ENCODE peak calls at places on chromosome 16, in six cellular contexts. Y, M, V, F, S and U are unnamed samples.

GRCh38 chr16:637081-638018 is 1.2 kb upstream of the METTL26 start:
- DNase-seq in Y (no peak), M (peak; percentile 90), V (no peak), F (no peak), S (peak; percentile 81), U (peak; percentile 37)

GRCh38 chr16:65336169-65336568 is 214.3 kb upstream of the CDH11 start:
- DNase-seq in Y (no peak), M (no peak), V (no peak), F (peak; percentile 48), S (peak; percentile 77), U (no peak)

GRCh38 chr16:17420821-17421220 is 49.9 kb downstream of the XYLT1 start:
- DNase-seq in Y (no peak), M (no peak), V (no peak), F (no peak), S (peak; percentile 39), U (no peak)

GRCh38 chr16:71273384-71273783 is 15.8 kb downstream of the CMTR2 start:
- DNase-seq in Y (no peak), M (no peak), V (no peak), F (no peak), S (no peak), U (no peak)

GRCh38 chr16:15954814-15955151 is 5.4 kb downstream of the ABCC1 start:
- DNase-seq in Y (no peak), M (no peak), V (no peak), F (peak; percentile 18), S (peak; percentile 75), U (no peak)

GRCh38 chr16:78576941-78577340 is 477.5 kb downstream of the WWOX start:
- DNase-seq in Y (no peak), M (no peak), V (no peak), F (no peak), S (no peak), U (no peak)

GRCh38 chr16:73012341-73012740 is 35.6 kb downstream of the ZFHX3 start:
- DNase-seq in Y (no peak), M (no peak), V (no peak), F (no peak), S (no peak), U (no peak)

GRCh38 chr16:77674888-77675287 is 47.4 kb upstream of the NUDT7 start:
- DNase-seq in Y (no peak), M (no peak), V (no peak), F (peak; percentile 84), S (peak; percentile 80), U (peak; percentile 58)

GRCh38 chr16:27676807-27677206 is 126.9 kb downstream of the KATNIP start:
- DNase-seq in Y (no peak), M (no peak), V (no peak), F (no peak), S (peak; percentile 80), U (peak; percentile 56)

GRCh38 chr16:1306344-1306743 is 3.1 kb upstream of the UBE2I start:
- DNase-seq in Y (no peak), M (no peak), V (no peak), F (no peak), S (no peak), U (no peak)

GRCh38 chr16:75244844-75245758 is 6.3 kb downstream of the BCAR1 start:
- DNase-seq in Y (peak; percentile 70), M (peak; percentile 95), V (peak; percentile 75), F (peak; percentile 77), S (peak; percentile 98), U (peak; percentile 99)

GRCh38 chr16:53893731-53894435 is 189.9 kb downstream of the FTO start:
- DNase-seq in Y (no peak), M (no peak), V (no peak), F (no peak), S (peak; percentile 91), U (peak; percentile 76)

GRCh38 chr16:54345231-54345630 is 58.6 kb upstream of the IRX3 start:
- DNase-seq in Y (no peak), M (no peak), V (no peak), F (no peak), S (no peak), U (no peak)

GRCh38 chr16:48003226-48003907 is 152.4 kb downstream of the ABCC12 start:
- DNase-seq in Y (no peak), M (peak; percentile 39), V (peak; percentile 45), F (no peak), S (no peak), U (no peak)

GRCh38 chr16:51388516-51388951 is 237.5 kb upstream of the SALL1 start:
- DNase-seq in Y (no peak), M (no peak), V (no peak), F (no peak), S (no peak), U (no peak)

GRCh38 chr16:28915181-28915580 is 9.9 kb downstream of the RABEP2 start:
- DNase-seq in Y (no peak), M (no peak), V (no peak), F (peak; percentile 98), S (peak; percentile 76), U (peak; percentile 37)

GRCh38 chr16:19375561-19376158 is 42.0 kb upstream of the TMC5 start:
- DNase-seq in Y (peak; percentile 2), M (peak; percentile 30), V (peak; percentile 56), F (peak; percentile 71), S (peak; percentile 56), U (peak; percentile 64)

GRCh38 chr16:85228463-85228862 is 116.2 kb upstream of the CIBAR2 start:
- DNase-seq in Y (no peak), M (no peak), V (no peak), F (no peak), S (no peak), U (no peak)

GRCh38 chr16:1283296-1283695 is 26.1 kb upstream of the UBE2I start:
- DNase-seq in Y (no peak), M (no peak), V (no peak), F (no peak), S (no peak), U (no peak)

GRCh38 chr16:72172105-72173034 is at the start of gene PMFBP1:
- DNase-seq in Y (no peak), M (no peak), V (no peak), F (peak; percentile 90), S (peak; percentile 59), U (peak; percentile 94)

GRCh38 chr16:8689686-8690085 is 15.3 kb downstream of the ABAT start:
- DNase-seq in Y (no peak), M (no peak), V (no peak), F (no peak), S (no peak), U (no peak)
- H4K91ac ChIP-seq in Y (no peak overlapping the region), M (no peak overlapping the region), V (no peak overlapping the region), F (no peak overlapping the region), S (no peak overlapping the region), U (no peak overlapping the region)

GRCh38 chr16:81650982-81651562 is 128.0 kb upstream of the PLCG2 start:
- DNase-seq in Y (no peak), M (peak; percentile 75), V (peak; percentile 48), F (no peak), S (no peak), U (no peak)
- H3K4me1 ChIP-seq in Y (peaks cover 7% of the 10 kb centered on the region), M (peaks cover 14% of the 10 kb centered on the region), V (peaks cover 25% of the 10 kb centered on the region), F (peaks cover 33% of the 10 kb centered on the region), S (peaks cover 20% of the 10 kb centered on the region), U (peaks cover 34% of the 10 kb centered on the region)

GRCh38 chr16:56985962-56986360 is 3.4 kb upstream of the NLRC5 start:
- DNase-seq in Y (no peak), M (no peak), V (no peak), F (no peak), S (no peak), U (no peak)

GRCh38 chr16:56985288-56985961 is 3.9 kb upstream of the NLRC5 start:
- DNase-seq in Y (no peak), M (no peak), V (no peak), F (peak; percentile 60), S (peak; percentile 85), U (peak; percentile 93)

GRCh38 chr16:56984639-56985038 is 4.7 kb upstream of the NLRC5 start:
- DNase-seq in Y (no peak), M (no peak), V (no peak), F (peak; percentile 71), S (no peak), U (no peak)

GRCh38 chr16:56987692-56988091 is 1.7 kb upstream of the NLRC5 start:
- DNase-seq in Y (no peak), M (no peak), V (no peak), F (no peak), S (no peak), U (no peak)

GRCh38 chr16:56986361-56986760 is 3.0 kb upstream of the NLRC5 start:
- DNase-seq in Y (no peak), M (no peak), V (no peak), F (no peak), S (no peak), U (no peak)
- H4K91ac ChIP-seq in Y (no peak overlapping the region), M (no peak overlapping the region), V (no peak overlapping the region), F (no peak overlapping the region), S (peak overlapping the region; percentile 82), U (peak overlapping the region; percentile 72)

GRCh38 chr16:11989238-11990160 is 13.0 kb downstream of the SNX29 start:
- DNase-seq in Y (no peak), M (no peak), V (no peak), F (no peak), S (no peak), U (no peak)
- H3K4me1 ChIP-seq in Y (peaks cover 2% of the 10 kb centered on the region), M (no peaks in the 10 kb centered on the region), V (peaks cover 10% of the 10 kb centered on the region), F (peaks cover 3% of the 10 kb centered on the region), S (peaks cover 2% of the 10 kb centered on the region), U (peaks cover 29% of the 10 kb centered on the region)

GRCh38 chr16:62966626-62967025 is 930.4 kb upstream of the CDH8 start:
- DNase-seq in Y (no peak), M (no peak), V (no peak), F (no peak), S (no peak), U (no peak)
- H4K91ac ChIP-seq in Y (no peak overlapping the region), M (no peak overlapping the region), V (no peak overlapping the region), F (no peak overlapping the region), S (no peak overlapping the region), U (no peak overlapping the region)